ENCODE peak calls at places on chromosome 22, in eight cellular contexts. D is pancreas; A is HS-5; C is non-pigmented ciliary epithelial cell; V is Calu3; J is heart right ventricle; P is MV-4-11; G is naive thymus-derived CD4-positive, alpha-beta T cell. U is an unnamed sample.

GRCh38 chr22:17331690-17332089 is 37.6 kb upstream of the CECR2 start:
- DNase-seq in D (no peak), A (no peak), C (no peak), V (no peak), J (no peak), P (no peak), G (no peak), U (no peak)

GRCh38 chr22:38756631-38757463 is 1.0 kb upstream of the SUN2 start:
- DNase-seq in D (no peak), A (no peak), C (no peak), V (no peak), J (no peak), P (peak), G (no peak), U (no peak)

GRCh38 chr22:49260681-49261580 is 566.7 kb downstream of the BRD1 start:
- DNase-seq in D (no peak), A (no peak), C (no peak), V (no peak), J (no peak), P (no peak), G (no peak), U (peak)

GRCh38 chr22:27133951-27134664 is 476.7 kb downstream of the MIAT start:
- DNase-seq in D (no peak), A (peak), C (peak), V (peak), J (no peak), P (peak), G (no peak), U (no peak)

GRCh38 chr22:23237841-23238240 is 57.5 kb downstream of the BCR start:
- DNase-seq in D (no peak), A (no peak), C (no peak), V (no peak), J (no peak), P (no peak), G (peak), U (no peak)

GRCh38 chr22:44538071-44538470 is 40.0 kb upstream of the RTL6 start:
- DNase-seq in D (no peak), A (no peak), C (no peak), V (no peak), J (no peak), P (peak), G (no peak), U (no peak)

GRCh38 chr22:27749597-27750225 is 51.8 kb downstream of the MN1 start:
- DNase-seq in D (no peak), A (no peak), C (no peak), V (no peak), J (no peak), P (no peak), G (no peak), U (no peak)

GRCh38 chr22:45893516-45893915 is 83.4 kb downstream of the WNT7B start:
- DNase-seq in D (no peak), A (no peak), C (peak), V (no peak), J (no peak), P (no peak), G (no peak), U (no peak)

GRCh38 chr22:30128511-30128910 is 48.2 kb downstream of the HORMAD2 start:
- DNase-seq in D (no peak), A (no peak), C (no peak), V (no peak), J (no peak), P (no peak), G (no peak), U (no peak)

GRCh38 chr22:49411236-49411635 is 416.4 kb downstream of the BRD1 start:
- DNase-seq in D (no peak), A (no peak), C (no peak), V (no peak), J (no peak), P (no peak), G (no peak), U (no peak)

GRCh38 chr22:28282346-28282745 is 363.3 kb upstream of the PITPNB start:
- DNase-seq in D (no peak), A (no peak), C (peak), V (no peak), J (no peak), P (peak), G (no peak), U (no peak)

GRCh38 chr22:23763579-23764331 is 965 bp downstream of the C22orf15 start:
- DNase-seq in D (no peak), A (no peak), C (no peak), V (no peak), J (no peak), P (no peak), G (peak), U (peak)

GRCh38 chr22:26364066-26365015 is 64.7 kb upstream of the ASPHD2 start:
- DNase-seq in D (peak), A (peak), C (peak), V (peak), J (peak), P (peak), G (peak), U (peak)

GRCh38 chr22:44118645-44119315 is 61.9 kb upstream of the PARVG start:
- DNase-seq in D (no peak), A (no peak), C (no peak), V (no peak), J (no peak), P (no peak), G (no peak), U (no peak)

GRCh38 chr22:37675930-37676571 is 615 bp downstream of the LGALS1 start:
- DNase-seq in D (peak), A (no peak), C (no peak), V (peak), J (peak), P (peak), G (no peak), U (peak)

GRCh38 chr22:38135133-38135706 is 24.7 kb upstream of the BAIAP2L2 start:
- DNase-seq in D (no peak), A (peak), C (peak), V (peak), J (no peak), P (peak), G (no peak), U (no peak)

GRCh38 chr22:18078329-18079041 is 695 bp downstream of the PEX26 start:
- DNase-seq in D (peak), A (no peak), C (no peak), V (peak), J (no peak), P (peak), G (peak), U (peak)

GRCh38 chr22:49247194-49247924 is 580.3 kb downstream of the BRD1 start:
- DNase-seq in D (no peak), A (no peak), C (no peak), V (no peak), J (no peak), P (no peak), G (no peak), U (no peak)

GRCh38 chr22:33958741-33959140 is 38.5 kb upstream of the LARGE1 start:
- DNase-seq in D (no peak), A (no peak), C (no peak), V (no peak), J (no peak), P (peak), G (no peak), U (no peak)

GRCh38 chr22:39234867-39235687 is 9.7 kb downstream of the PDGFB start:
- DNase-seq in D (peak), A (no peak), C (no peak), V (no peak), J (peak), P (no peak), G (no peak), U (peak)

GRCh38 chr22:24925586-24926427 is 20.7 kb downstream of the LHFPL7 start:
- DNase-seq in D (no peak), A (no peak), C (no peak), V (no peak), J (no peak), P (no peak), G (no peak), U (no peak)

GRCh38 chr22:47300698-47301405 is 538.4 kb downstream of the TBC1D22A start:
- DNase-seq in D (no peak), A (no peak), C (no peak), V (no peak), J (no peak), P (no peak), G (no peak), U (no peak)

GRCh38 chr22:46355369-46355995 is 20.0 kb downstream of the TRMU start:
- DNase-seq in D (peak), A (no peak), C (no peak), V (peak), J (peak), P (peak), G (peak), U (peak)

GRCh38 chr22:21978564-21979386 is 3.8 kb downstream of the TOP3B start:
- DNase-seq in D (no peak), A (no peak), C (no peak), V (no peak), J (no peak), P (no peak), G (no peak), U (no peak)

GRCh38 chr22:24191893-24192292 is 10.6 kb downstream of the SUSD2 start:
- DNase-seq in D (no peak), A (no peak), C (no peak), V (no peak), J (no peak), P (no peak), G (no peak), U (no peak)

GRCh38 chr22:17997456-17997855 is 26.9 kb downstream of the MICAL3 start:
- DNase-seq in D (no peak), A (no peak), C (no peak), V (no peak), J (no peak), P (no peak), G (no peak), U (no peak)

GRCh38 chr22:19974233-19974861 is 32.7 kb upstream of the TXNRD2 start:
- DNase-seq in D (no peak), A (no peak), C (no peak), V (peak), J (no peak), P (peak), G (no peak), U (peak)

GRCh38 chr22:19757985-19758895 is 2.3 kb upstream of the TBX1 start:
- DNase-seq in D (no peak), A (no peak), C (no peak), V (no peak), J (no peak), P (no peak), G (no peak), U (no peak)

GRCh38 chr22:32905400-32905799 is 103.9 kb downstream of the TIMP3 start:
- DNase-seq in D (no peak), A (no peak), C (no peak), V (no peak), J (no peak), P (no peak), G (no peak), U (peak)

GRCh38 chr22:25666308-25666707 is 75.7 kb upstream of the MYO18B start:
- DNase-seq in D (peak), A (no peak), C (no peak), V (no peak), J (peak), P (peak), G (no peak), U (peak)

GRCh38 chr22:23161574-23161973 is 16.3 kb downstream of the RAB36 start:
- DNase-seq in D (no peak), A (no peak), C (no peak), V (no peak), J (no peak), P (no peak), G (no peak), U (no peak)

GRCh38 chr22:18965526-18966421 is 29.7 kb upstream of the PRODH start:
- DNase-seq in D (no peak), A (no peak), C (no peak), V (no peak), J (no peak), P (no peak), G (no peak), U (no peak)

GRCh38 chr22:32802291-32802826 is 854 bp downstream of the TIMP3 start:
- DNase-seq in D (no peak), A (no peak), C (no peak), V (no peak), J (no peak), P (no peak), G (no peak), U (no peak)

GRCh38 chr22:39356464-39356863 is 6.7 kb downstream of the SYNGR1 start:
- DNase-seq in D (no peak), A (no peak), C (no peak), V (no peak), J (no peak), P (no peak), G (no peak), U (no peak)

GRCh38 chr22:19723990-19724827 is 870 bp downstream of the GP1BB start:
- DNase-seq in D (peak), A (no peak), C (no peak), V (peak), J (no peak), P (no peak), G (no peak), U (no peak)

U was measured in left colon.